ENCODE peak calls at places on chromosomes 12 and 14, in seven cellular contexts. S, C, W, R, F, O and D are unnamed samples.

GRCh38 chr12:3071107-3071506 is 6.1 kb upstream of the TSPAN9 start:
- DNase-seq in S (no peak), C (no peak), W (peak; percentile 58), R (no peak), F (no peak), O (no peak), D (no peak)

GRCh38 chr14:52848626-52849025 is 57.2 kb upstream of the GNPNAT1 start:
- DNase-seq in S (no peak), C (no peak), W (no peak), R (no peak), F (no peak), O (no peak), D (no peak)

GRCh38 chr14:91277546-91278382 is 33.3 kb upstream of the GPR68 start:
- DNase-seq in S (no peak), C (no peak), W (no peak), R (no peak), F (no peak), O (no peak), D (no peak)

GRCh38 chr12:926641-927040 is 22.9 kb downstream of the RAD52 start:
- DNase-seq in S (no peak), C (no peak), W (no peak), R (no peak), F (no peak), O (no peak), D (no peak)

GRCh38 chr12:48810817-48811453 is 7.4 kb upstream of the CACNB3 start:
- DNase-seq in S (peak; percentile 53), C (no peak), W (peak; percentile 34), R (no peak), F (no peak), O (no peak), D (no peak)

GRCh38 chr12:131740626-131741025 is 29.7 kb downstream of the SFSWAP start:
- DNase-seq in S (no peak), C (no peak), W (no peak), R (no peak), F (no peak), O (no peak), D (no peak)

GRCh38 chr14:42742084-42742483 is 1135.4 kb downstream of the LRFN5 start:
- DNase-seq in S (no peak), C (no peak), W (no peak), R (no peak), F (no peak), O (no peak), D (no peak)

GRCh38 chr12:47770086-47770726 is 2.8 kb upstream of the SLC48A1 start:
- DNase-seq in S (no peak), C (no peak), W (peak; percentile 35), R (no peak), F (no peak), O (no peak), D (no peak)

GRCh38 chr12:76866726-76867125 is 12.1 kb downstream of the CSRP2 start:
- DNase-seq in S (peak; percentile 45), C (no peak), W (no peak), R (no peak), F (no peak), O (no peak), D (no peak)

GRCh38 chr12:130714591-130715149 is 1.4 kb downstream of the RIMBP2 start:
- DNase-seq in S (peak; percentile 71), C (no peak), W (no peak), R (no peak), F (no peak), O (no peak), D (no peak)

GRCh38 chr14:95471526-95472304 is 44.7 kb downstream of the SYNE3 start:
- DNase-seq in S (no peak), C (no peak), W (no peak), R (peak; percentile 33), F (no peak), O (no peak), D (no peak)

GRCh38 chr14:97218713-97219355 is 421.7 kb downstream of the VRK1 start:
- DNase-seq in S (peak; percentile 87), C (no peak), W (no peak), R (no peak), F (no peak), O (no peak), D (no peak)

GRCh38 chr14:96104469-96105057 is 65.4 kb downstream of the C14orf132 start:
- DNase-seq in S (peak; percentile 17), C (peak; percentile 90), W (peak; percentile 24), R (peak; percentile 92), F (no peak), O (peak; percentile 93), D (peak; percentile 85)

GRCh38 chr14:38129705-38130104 is 78.0 kb upstream of the SSTR1 start:
- DNase-seq in S (no peak), C (no peak), W (no peak), R (no peak), F (no peak), O (no peak), D (no peak)

GRCh38 chr12:119479121-119479561 is 114.4 kb upstream of the TMEM233 start:
- DNase-seq in S (no peak), C (no peak), W (no peak), R (no peak), F (no peak), O (no peak), D (peak; percentile 59)

GRCh38 chr12:123264642-123265041 is 7.0 kb downstream of the CDK2AP1 start:
- DNase-seq in S (peak; percentile 91), C (no peak), W (peak; percentile 39), R (no peak), F (no peak), O (no peak), D (no peak)

GRCh38 chr12:70536650-70537049 is 100.6 kb downstream of the PTPRB start:
- DNase-seq in S (peak; percentile 60), C (no peak), W (no peak), R (no peak), F (no peak), O (no peak), D (no peak)

DNA sequence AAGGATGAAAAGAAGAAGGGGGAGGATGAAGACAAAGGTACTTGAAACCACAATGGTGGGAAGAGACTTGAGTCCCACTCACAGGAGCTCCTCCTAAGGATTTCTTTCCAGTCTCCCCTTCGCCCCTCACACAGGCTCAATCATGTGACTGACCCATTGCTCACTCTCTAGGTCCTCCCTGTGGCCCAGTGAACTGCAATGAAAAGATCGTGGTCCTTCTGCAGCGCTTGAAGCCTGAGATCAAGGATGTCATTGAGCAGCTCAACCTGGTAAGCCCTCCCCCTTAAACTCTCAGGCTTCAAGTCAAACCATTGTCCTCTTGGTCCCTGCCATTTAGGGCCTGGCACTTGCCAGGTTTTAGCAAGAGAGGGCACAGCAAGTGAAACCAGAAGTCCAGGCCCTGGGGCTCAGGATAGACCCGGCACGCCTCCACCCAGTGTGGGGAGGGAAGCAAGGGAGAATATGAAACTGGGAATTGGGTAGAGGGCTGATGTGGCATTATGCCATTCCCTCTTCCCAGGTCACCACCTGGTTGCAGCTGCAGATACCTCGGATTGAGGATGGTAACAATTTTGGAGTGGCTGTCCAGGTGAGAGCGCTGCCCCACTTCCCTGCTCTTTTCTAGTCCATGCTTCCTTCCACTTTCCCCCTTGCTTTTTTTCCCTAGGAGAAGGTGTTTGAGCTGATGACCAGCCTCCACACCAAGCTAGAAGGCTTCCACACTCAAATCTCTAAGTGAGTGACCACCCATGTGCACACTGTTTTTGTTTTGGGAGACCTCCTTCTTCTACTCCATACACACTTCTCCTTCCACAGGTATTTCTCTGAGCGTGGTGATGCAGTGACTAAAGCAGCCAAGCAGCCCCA is 1.8 kb downstream of the PSME1 start:
- DNase-seq in S (no peak), C (no peak), W (no peak), R (peak; percentile 74), F (no peak), O (no peak), D (no peak)
- H3K4me3 ChIP-seq in S (peak overlapping the region; percentile 79), C (no peak overlapping the region), W (peak overlapping the region; percentile 93), R (no peak overlapping the region), F (peak overlapping the region; percentile 100), O (no peak overlapping the region), D (no peak overlapping the region)

GRCh38 chr12:20356048-20356447 is 12.3 kb upstream of the PDE3A start:
- DNase-seq in S (no peak), C (no peak), W (no peak), R (no peak), F (no peak), O (no peak), D (no peak)
- H3K4me1 ChIP-seq in S (no peaks in the 10 kb centered on the region), C (no peaks in the 10 kb centered on the region), W (no peaks in the 10 kb centered on the region), R (peaks cover 5% of the 10 kb centered on the region), F (peaks cover 2% of the 10 kb centered on the region), O (no peaks in the 10 kb centered on the region), D (no peaks in the 10 kb centered on the region)

GRCh38 chr12:53994691-53995310 is 5.2 kb upstream of the HOXC9 start:
- DNase-seq in S (peak; percentile 77), C (no peak), W (no peak), R (no peak), F (no peak), O (no peak), D (no peak)
- H3K4me3 ChIP-seq in S (no peak overlapping the region), C (peak overlapping the region; percentile 59), W (peak overlapping the region; percentile 29), R (no peak overlapping the region), F (peak overlapping the region; percentile 69), O (peak overlapping the region; percentile 67), D (no peak overlapping the region)

DNA sequence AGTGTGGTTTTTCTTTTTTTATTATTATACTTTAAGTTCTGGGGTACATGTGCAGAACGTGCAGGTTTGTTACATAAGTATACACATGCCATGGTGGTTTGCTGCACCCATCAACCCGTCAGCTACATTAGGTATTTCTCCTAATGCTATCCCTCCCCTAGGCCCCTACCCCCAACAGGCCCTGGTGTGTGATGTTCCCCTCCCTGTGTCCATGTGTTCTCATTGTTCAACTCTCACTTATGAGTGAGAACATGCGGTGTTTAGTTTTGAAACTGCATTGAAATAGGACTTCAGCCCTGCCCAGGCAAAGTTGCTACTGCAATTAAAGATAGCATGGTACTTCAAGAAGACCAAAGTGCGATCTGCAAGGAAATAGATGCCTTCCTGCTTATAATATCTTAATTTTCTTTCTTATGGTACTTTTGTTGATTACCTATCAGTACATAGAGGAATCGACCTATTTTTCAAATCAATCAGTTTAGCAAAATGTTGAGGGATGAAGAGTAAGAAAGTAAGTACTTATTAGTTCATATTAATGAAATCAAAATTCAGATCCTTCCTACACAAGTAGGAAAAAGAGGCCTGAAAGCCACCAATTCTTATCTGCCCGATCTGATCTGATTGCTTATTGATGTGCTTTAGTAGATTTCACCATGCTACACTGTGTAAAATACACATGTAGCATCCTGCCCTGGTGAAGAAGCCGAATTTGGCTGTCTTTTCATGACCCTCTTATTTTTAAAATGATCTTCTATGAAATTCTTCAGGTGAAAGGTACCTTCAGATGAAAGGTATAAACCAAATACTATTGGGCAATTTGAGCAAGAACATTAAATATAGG is 1.6 kb downstream of the LTA4H start:
- DNase-seq in S (no peak), C (no peak), W (no peak), R (no peak), F (no peak), O (no peak), D (no peak)
- H3K4me1 ChIP-seq in S (no peaks in the 10 kb centered on the region), C (peaks cover 7% of the 10 kb centered on the region), W (peaks cover 36% of the 10 kb centered on the region), R (peaks cover 1% of the 10 kb centered on the region), F (peaks cover 36% of the 10 kb centered on the region), O (peaks cover 25% of the 10 kb centered on the region), D (no peaks in the 10 kb centered on the region)

GRCh38 chr12:57782243-57782607 is 362 bp upstream of the TSFM start:
- DNase-seq in S (no peak), C (no peak), W (no peak), R (no peak), F (no peak), O (no peak), D (no peak)
- H3K4me3 ChIP-seq in S (peak overlapping the region; percentile 97), C (peak overlapping the region; percentile 73), W (peak overlapping the region; percentile 95), R (no peak overlapping the region), F (peak overlapping the region; percentile 95), O (peak overlapping the region; percentile 93), D (peak overlapping the region; percentile 77)